ENCODE peak calls at places on chromosome 13, in four cellular contexts. One of them, this sample, is unnamed.

GRCh38 chr13:53405616-53406015 is 377.0 kb downstream of the OLFM4 start:
- DNase-seq in CD8-positive, alpha-beta memory T cell: no peak
- DNase-seq in SJCRH30: peak; percentile 7
- DNase-seq in tibial nerve: no peak
- DNase-seq in this sample: no peak

GRCh38 chr13:27007166-27007565 is 164.4 kb downstream of the USP12 start:
- DNase-seq in CD8-positive, alpha-beta memory T cell: no peak
- DNase-seq in SJCRH30: peak; percentile 76
- DNase-seq in tibial nerve: no peak
- DNase-seq in this sample: peak; percentile 29

GRCh38 chr13:40377783-40378182 is 288.7 kb downstream of the FOXO1 start:
- DNase-seq in CD8-positive, alpha-beta memory T cell: no peak
- DNase-seq in SJCRH30: peak; percentile 4
- DNase-seq in tibial nerve: no peak
- DNase-seq in this sample: no peak

GRCh38 chr13:73366241-73366640 is 307.4 kb downstream of the KLF5 start:
- DNase-seq in CD8-positive, alpha-beta memory T cell: no peak
- DNase-seq in SJCRH30: no peak
- DNase-seq in tibial nerve: no peak
- DNase-seq in this sample: no peak

GRCh38 chr13:35882722-35883497 is 248.3 kb downstream of the DCLK1 start:
- DNase-seq in CD8-positive, alpha-beta memory T cell: no peak
- DNase-seq in SJCRH30: peak; percentile 19
- DNase-seq in tibial nerve: no peak
- DNase-seq in this sample: no peak

GRCh38 chr13:113848020-113848419 is 15.9 kb downstream of the GAS6 start:
- DNase-seq in CD8-positive, alpha-beta memory T cell: no peak
- DNase-seq in SJCRH30: no peak
- DNase-seq in tibial nerve: no peak
- DNase-seq in this sample: no peak

GRCh38 chr13:113393572-113394503 is 29.9 kb upstream of the GRTP1 start:
- DNase-seq in CD8-positive, alpha-beta memory T cell: peak; percentile 79
- DNase-seq in SJCRH30: peak; percentile 77
- DNase-seq in tibial nerve: peak; percentile 62
- DNase-seq in this sample: peak; percentile 90

GRCh38 chr13:95319551-95320274 is 18.5 kb upstream of the ABCC4 start:
- DNase-seq in CD8-positive, alpha-beta memory T cell: no peak
- DNase-seq in SJCRH30: no peak
- DNase-seq in tibial nerve: no peak
- DNase-seq in this sample: no peak

GRCh38 chr13:101799196-101799595 is 346.7 kb downstream of the ITGBL1 start:
- DNase-seq in CD8-positive, alpha-beta memory T cell: no peak
- DNase-seq in SJCRH30: no peak
- DNase-seq in tibial nerve: no peak
- DNase-seq in this sample: no peak

GRCh38 chr13:72495681-72496080 is 231.7 kb downstream of the MZT1 start:
- DNase-seq in CD8-positive, alpha-beta memory T cell: no peak
- DNase-seq in SJCRH30: peak; percentile 4
- DNase-seq in tibial nerve: no peak
- DNase-seq in this sample: no peak

GRCh38 chr13:84211048-84211447 is 328.8 kb upstream of the SLITRK1 start:
- DNase-seq in CD8-positive, alpha-beta memory T cell: no peak
- DNase-seq in SJCRH30: no peak
- DNase-seq in tibial nerve: no peak
- DNase-seq in this sample: no peak

GRCh38 chr13:54449922-54450321 is 1421.3 kb downstream of the OLFM4 start:
- DNase-seq in CD8-positive, alpha-beta memory T cell: no peak
- DNase-seq in SJCRH30: no peak
- DNase-seq in tibial nerve: no peak
- DNase-seq in this sample: no peak

GRCh38 chr13:111373486-111373885 is 53.0 kb downstream of the TEX29 start:
- DNase-seq in CD8-positive, alpha-beta memory T cell: no peak
- DNase-seq in SJCRH30: no peak
- DNase-seq in tibial nerve: no peak
- DNase-seq in this sample: no peak

GRCh38 chr13:32060319-32060924 is 28.8 kb downstream of the FRY start:
- DNase-seq in CD8-positive, alpha-beta memory T cell: no peak
- DNase-seq in SJCRH30: peak; percentile 21
- DNase-seq in tibial nerve: no peak
- DNase-seq in this sample: no peak

GRCh38 chr13:87778128-87778527 is 107.0 kb downstream of the SLITRK5 start:
- DNase-seq in CD8-positive, alpha-beta memory T cell: no peak
- DNase-seq in SJCRH30: no peak
- DNase-seq in tibial nerve: no peak
- DNase-seq in this sample: no peak

GRCh38 chr13:61695147-61695546 is 279.5 kb upstream of the PCDH20 start:
- DNase-seq in CD8-positive, alpha-beta memory T cell: no peak
- DNase-seq in SJCRH30: no peak
- DNase-seq in tibial nerve: no peak
- DNase-seq in this sample: no peak

GRCh38 chr13:46622918-46623256 is 69.9 kb downstream of the LRCH1 start:
- DNase-seq in CD8-positive, alpha-beta memory T cell: no peak
- DNase-seq in SJCRH30: peak; percentile 66
- DNase-seq in tibial nerve: no peak
- DNase-seq in this sample: peak; percentile 85

GRCh38 chr13:112894673-112895481 is 74.1 kb upstream of the MCF2L start:
- DNase-seq in CD8-positive, alpha-beta memory T cell: no peak
- DNase-seq in SJCRH30: no peak
- DNase-seq in tibial nerve: no peak
- DNase-seq in this sample: no peak

GRCh38 chr13:18944501-18945068 is 237.0 kb downstream of the TUBA3C start:
- DNase-seq in CD8-positive, alpha-beta memory T cell: no peak
- DNase-seq in SJCRH30: no peak
- DNase-seq in tibial nerve: no peak
- DNase-seq in this sample: no peak
- H3K9me3 ChIP-seq in CD8-positive, alpha-beta memory T cell: no peaks in the 10 kb centered on the region
- H3K9me3 ChIP-seq in SJCRH30: no peaks in the 10 kb centered on the region
- H3K9me3 ChIP-seq in tibial nerve: no peaks in the 10 kb centered on the region
- H3K9me3 ChIP-seq in this sample: no peaks in the 10 kb centered on the region

DNA sequence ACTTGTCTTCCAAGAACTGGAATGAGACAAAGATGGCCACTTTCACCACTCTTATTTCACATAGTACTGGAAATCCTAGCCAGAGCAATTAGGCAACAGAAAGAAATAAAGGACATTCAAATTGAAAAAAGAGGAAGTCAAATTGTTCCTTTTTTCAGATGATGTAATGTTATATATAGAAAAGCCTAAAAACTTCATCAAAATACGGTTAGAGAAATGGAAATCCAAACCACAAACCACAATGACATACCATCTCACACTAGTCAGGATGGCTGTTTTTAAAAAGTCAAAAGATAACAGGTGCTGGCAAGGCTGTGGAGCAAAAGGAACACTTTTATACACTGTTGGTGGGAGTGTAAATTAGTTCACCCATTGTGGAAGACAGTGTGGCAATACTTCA is 113.3 kb upstream of the SPRY2 start:
- DNase-seq in CD8-positive, alpha-beta memory T cell: no peak
- DNase-seq in SJCRH30: peak; percentile 11
- DNase-seq in tibial nerve: no peak
- DNase-seq in this sample: no peak
- H3K9me3 ChIP-seq in CD8-positive, alpha-beta memory T cell: no peaks in the 10 kb centered on the region
- H3K9me3 ChIP-seq in SJCRH30: no peaks in the 10 kb centered on the region
- H3K9me3 ChIP-seq in tibial nerve: no peaks in the 10 kb centered on the region
- H3K9me3 ChIP-seq in this sample: no peaks in the 10 kb centered on the region

GRCh38 chr13:19159181-19159580 is 22.4 kb downstream of the TUBA3C start:
- DNase-seq in CD8-positive, alpha-beta memory T cell: no peak
- DNase-seq in SJCRH30: no peak
- DNase-seq in tibial nerve: no peak
- DNase-seq in this sample: no peak
- H3K9me3 ChIP-seq in CD8-positive, alpha-beta memory T cell: no peaks in the 10 kb centered on the region
- H3K9me3 ChIP-seq in SJCRH30: no peaks in the 10 kb centered on the region
- H3K9me3 ChIP-seq in tibial nerve: no peaks in the 10 kb centered on the region
- H3K9me3 ChIP-seq in this sample: peaks cover 5% of the 10 kb centered on the region

DNA sequence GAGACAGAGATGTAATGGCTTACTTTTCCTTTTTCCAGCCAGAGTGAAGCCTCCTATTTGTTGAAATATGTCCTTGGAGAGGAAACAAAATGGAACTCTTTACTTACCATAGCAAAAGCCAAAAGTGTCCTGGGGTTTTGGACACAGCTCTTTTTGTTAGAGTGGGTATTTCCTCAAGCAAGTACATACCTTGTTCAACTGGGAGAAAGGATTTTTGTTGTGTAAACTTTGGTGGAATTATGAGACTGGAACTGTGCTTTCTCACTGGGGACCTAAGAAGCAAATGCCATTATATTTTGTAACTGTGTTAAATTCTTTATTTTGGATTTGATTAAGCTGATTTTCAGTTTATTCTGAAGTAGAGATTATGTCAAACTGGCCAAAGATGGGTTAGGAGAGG is 58.4 kb downstream of the CYSLTR2 start:
- DNase-seq in CD8-positive, alpha-beta memory T cell: no peak
- DNase-seq in SJCRH30: no peak
- DNase-seq in tibial nerve: no peak
- DNase-seq in this sample: no peak
- H3K9me3 ChIP-seq in CD8-positive, alpha-beta memory T cell: no peaks in the 10 kb centered on the region
- H3K9me3 ChIP-seq in SJCRH30: peaks cover 7% of the 10 kb centered on the region
- H3K9me3 ChIP-seq in tibial nerve: no peaks in the 10 kb centered on the region
- H3K9me3 ChIP-seq in this sample: no peaks in the 10 kb centered on the region

DNA sequence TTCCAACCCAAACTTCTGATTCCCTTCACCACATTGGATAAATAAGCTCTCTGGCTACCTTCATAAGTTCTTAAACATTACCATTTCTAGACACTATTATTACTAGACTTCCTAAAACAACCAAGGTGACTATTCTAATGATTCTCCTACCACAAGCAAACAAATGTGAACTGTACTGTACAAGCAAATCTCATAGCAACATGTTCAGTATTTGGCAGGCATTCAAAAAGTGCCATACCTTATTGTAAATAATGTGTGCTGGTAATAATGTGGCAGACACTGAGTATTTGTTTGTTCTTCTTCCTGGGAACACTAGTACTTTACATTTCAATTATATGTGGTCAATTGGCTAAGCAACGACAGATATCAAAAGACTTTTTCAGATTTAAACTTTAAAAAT is 986.0 kb upstream of the SPRY2 start:
- DNase-seq in CD8-positive, alpha-beta memory T cell: no peak
- DNase-seq in SJCRH30: no peak
- DNase-seq in tibial nerve: no peak
- DNase-seq in this sample: no peak
- H3K9me3 ChIP-seq in CD8-positive, alpha-beta memory T cell: no peaks in the 10 kb centered on the region
- H3K9me3 ChIP-seq in SJCRH30: no peaks in the 10 kb centered on the region
- H3K9me3 ChIP-seq in tibial nerve: no peaks in the 10 kb centered on the region
- H3K9me3 ChIP-seq in this sample: no peaks in the 10 kb centered on the region

GRCh38 chr13:89470901-89471300 is 1799.7 kb downstream of the SLITRK5 start:
- DNase-seq in CD8-positive, alpha-beta memory T cell: no peak
- DNase-seq in SJCRH30: no peak
- DNase-seq in tibial nerve: no peak
- DNase-seq in this sample: no peak

DNA sequence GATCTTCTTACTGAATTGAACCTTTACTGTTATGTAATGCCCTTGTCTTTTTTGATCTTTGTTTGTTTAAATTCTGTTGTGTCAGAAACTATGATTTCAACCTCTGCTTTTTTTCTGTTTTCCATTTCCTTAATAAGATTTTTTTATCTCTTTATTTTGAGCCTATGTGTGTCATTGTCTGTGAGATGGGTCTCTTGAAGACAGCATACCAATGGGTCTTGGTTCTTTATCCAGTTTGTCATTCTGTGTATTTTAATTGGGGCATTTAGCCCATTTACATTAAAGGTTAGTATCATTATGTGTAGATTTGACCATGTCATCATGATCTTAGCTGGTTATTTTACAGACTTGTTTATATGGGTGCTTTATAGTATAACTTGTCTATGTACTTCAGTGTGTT is 1803.3 kb downstream of the SLITRK5 start:
- DNase-seq in CD8-positive, alpha-beta memory T cell: no peak
- DNase-seq in SJCRH30: no peak
- DNase-seq in tibial nerve: no peak
- DNase-seq in this sample: no peak
- H3K9me3 ChIP-seq in CD8-positive, alpha-beta memory T cell: no peaks in the 10 kb centered on the region
- H3K9me3 ChIP-seq in SJCRH30: no peaks in the 10 kb centered on the region
- H3K9me3 ChIP-seq in tibial nerve: no peaks in the 10 kb centered on the region
- H3K9me3 ChIP-seq in this sample: no peaks in the 10 kb centered on the region